ENCODE peak calls at places on chromosomes 7 and 10, in ten cellular contexts. J, P, H, V, U, L, Z, D, A and T are unnamed samples.

GRCh38 chr7:120272896-120273475 is at the start of gene KCND2:
- DNase-seq in L (peak; percentile 55), U (peak; percentile 33), A (no peak), J (no peak), V (no peak), H (peak; percentile 39), D (no peak), Z (peak; percentile 43), P (no peak), T (no peak)

GRCh38 chr7:120805636-120806388 is 52.1 kb downstream of the TSPAN12 start:
- DNase-seq in P (peak; percentile 32), U (peak; percentile 26), L (no peak), V (no peak), D (peak; percentile 42), A (peak; percentile 40), Z (peak; percentile 85), H (peak; percentile 47), J (peak; percentile 61), T (no peak)

GRCh38 chr7:4144801-4145470 is 537.2 kb upstream of the FOXK1 start:
- DNase-seq in Z (peak; percentile 43), U (peak; percentile 76), J (peak; percentile 28), V (peak; percentile 49), L (peak; percentile 72), P (peak; percentile 58), H (peak; percentile 70), D (peak; percentile 41), A (no peak), T (no peak)

GRCh38 chr10:132293416-132294195 is 14.1 kb downstream of the STK32C start:
- DNase-seq in P (no peak), H (peak; percentile 6), J (no peak), D (no peak), L (peak; percentile 60), A (no peak), V (peak; percentile 12), U (no peak), Z (no peak), T (no peak)

GRCh38 chr7:99505324-99505662 is 831 bp downstream of the ZKSCAN5 start:
- DNase-seq in L (no peak), A (no peak), Z (no peak), H (no peak), U (no peak), J (no peak), D (no peak), V (no peak), P (no peak), T (no peak)

GRCh38 chr10:36441557-36441956 is 683.8 kb upstream of the ANKRD30A start:
- DNase-seq in P (peak; percentile 50), U (no peak), D (no peak), H (no peak), V (no peak), J (no peak), Z (peak; percentile 75), A (no peak), L (no peak), T (no peak)

GRCh38 chr10:30581779-30582380 is 47.7 kb downstream of the LYZL2 start:
- DNase-seq in P (peak; percentile 35), J (peak; percentile 54), V (no peak), A (peak; percentile 36), H (no peak), D (no peak), L (no peak), U (no peak), Z (peak; percentile 50), T (no peak)

GRCh38 chr10:44008270-44008916 is 359.7 kb upstream of the ZNF32 start:
- DNase-seq in L (no peak), D (no peak), U (no peak), V (no peak), J (peak; percentile 59), P (peak; percentile 63), H (no peak), Z (no peak), A (no peak), T (no peak)

GRCh38 chr7:31122649-31123058 is 70.5 kb downstream of the ADCYAP1R1 start:
- DNase-seq in H (peak; percentile 66), J (peak; percentile 90), Z (peak; percentile 75), D (peak; percentile 74), U (peak; percentile 74), A (peak; percentile 79), V (peak; percentile 43), L (no peak), P (peak; percentile 81), T (peak; percentile 69)

DNA sequence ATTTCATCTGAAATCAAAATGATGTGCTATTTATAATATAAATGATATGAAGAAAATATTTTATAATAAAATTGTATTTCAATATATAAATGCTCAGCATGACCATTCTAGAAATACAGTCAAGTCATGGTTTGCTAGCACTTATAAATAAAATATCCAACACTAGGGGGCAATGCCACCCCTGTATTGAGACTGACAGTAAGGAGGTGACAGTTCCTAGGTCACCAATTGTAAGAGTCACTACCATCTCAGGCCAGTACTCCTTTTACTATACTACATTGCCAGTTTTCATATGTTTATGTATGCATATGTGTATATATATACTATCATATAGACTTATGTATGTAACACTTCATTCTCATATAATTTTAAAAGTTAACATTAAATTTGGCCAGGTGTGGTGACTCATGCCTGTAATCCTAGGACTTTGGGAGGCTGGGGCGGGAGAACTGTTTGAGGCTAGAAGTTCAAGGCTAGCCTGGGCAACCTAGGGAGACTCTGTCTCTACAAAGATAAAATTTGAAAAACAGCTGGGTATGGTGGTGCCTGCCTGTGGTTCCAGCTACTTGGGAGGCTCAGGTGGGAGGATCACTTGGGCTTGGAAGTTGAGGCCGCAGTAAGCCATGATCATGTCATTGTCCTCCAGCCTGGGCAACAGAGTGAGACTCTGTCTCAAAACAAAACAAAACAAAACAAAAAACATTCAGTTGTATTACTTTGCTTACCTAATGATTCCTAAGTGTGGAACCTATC is 2.4 kb upstream of the CNOT4 start:
- DNase-seq in V (no peak), D (no peak), H (no peak), P (peak; percentile 49), A (peak; percentile 78), U (no peak), J (peak; percentile 52), Z (peak; percentile 63), L (no peak), T (no peak)
- H3K4me3 ChIP-seq in V (no peak overlapping the region), D (no peak overlapping the region), H (no peak overlapping the region), P (no peak overlapping the region), A (no peak overlapping the region), U (no peak overlapping the region), J (no peak overlapping the region), Z (no peak overlapping the region), L (no peak overlapping the region), T (no peak overlapping the region)

GRCh38 chr7:102111758-102112119 is 174.9 kb upstream of the SH2B2 start:
- DNase-seq in L (no peak), H (no peak), V (no peak), P (no peak), A (no peak), U (peak; percentile 47), D (no peak), J (no peak), Z (no peak), T (no peak)
- H3K27ac ChIP-seq in L (no peak overlapping the region), H (no peak overlapping the region), V (no peak overlapping the region), P (no peak overlapping the region), A (no peak overlapping the region), U (peak overlapping the region; percentile 57), D (no peak overlapping the region), J (no peak overlapping the region), Z (no peak overlapping the region), T (peak overlapping the region; percentile 73)

DNA sequence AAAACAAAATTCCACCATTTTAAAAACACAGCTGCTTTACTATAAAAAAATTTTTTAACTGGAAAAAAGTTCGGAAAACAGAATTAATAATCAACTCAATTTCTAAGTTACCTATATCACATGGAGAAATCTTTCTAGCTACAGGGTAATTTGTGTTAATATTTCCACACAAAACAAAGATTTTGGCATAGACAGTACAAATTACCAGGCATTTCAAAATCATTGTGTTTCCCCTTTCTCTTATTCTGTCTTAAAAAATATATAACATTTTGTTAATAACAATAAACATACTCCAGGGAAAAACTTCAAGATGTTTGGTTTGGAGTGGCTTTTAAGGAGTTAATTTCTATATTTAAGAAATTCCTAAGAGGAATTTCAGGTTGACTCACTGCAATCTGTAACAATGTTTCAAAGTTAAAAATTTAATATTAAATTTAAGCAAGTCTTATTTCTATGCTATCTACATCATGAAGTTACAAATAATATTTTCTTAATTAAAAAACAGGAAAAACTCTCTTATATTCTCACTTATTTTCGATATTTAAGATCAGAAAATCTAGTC is 132.6 kb downstream of the NRBF2 start:
- DNase-seq in J (no peak), H (no peak), D (no peak), P (no peak), Z (no peak), L (no peak), A (no peak), U (no peak), V (no peak), T (no peak)
- H3K4me3 ChIP-seq in J (peak overlapping the region; percentile 44), H (peak overlapping the region; percentile 50), D (no peak overlapping the region), P (peak overlapping the region; percentile 74), Z (peak overlapping the region; percentile 85), L (peak overlapping the region; percentile 91), A (peak overlapping the region; percentile 50), U (peak overlapping the region; percentile 54), V (peak overlapping the region; percentile 86), T (peak overlapping the region; percentile 61)

GRCh38 chr10:31864834-31865518 is 63.7 kb downstream of the ARHGAP12 start:
- DNase-seq in Z (no peak), A (no peak), H (no peak), J (peak; percentile 54), V (no peak), D (no peak), U (no peak), L (no peak), P (peak; percentile 13), T (no peak)
- H3K27ac ChIP-seq in Z (no peak overlapping the region), A (peak overlapping the region; percentile 63), H (no peak overlapping the region), J (no peak overlapping the region), V (peak overlapping the region; percentile 7), D (peak overlapping the region; percentile 33), U (peak overlapping the region; percentile 17), L (no peak overlapping the region), P (no peak overlapping the region), T (peak overlapping the region; percentile 12)